ENCODE peak calls at places on chromosomes 13 and 19, in four cellular contexts. One of them, this sample, is unnamed.

GRCh38 chr19:3132971-3133792 is 2.7 kb upstream of the GNA15 start:
- DNase-seq in tibial artery: peak
- DNase-seq in choroid plexus epithelial cell: peak
- DNase-seq in foreskin fibroblast: peak
- DNase-seq in this sample: peak

GRCh38 chr19:1279782-1280341 is 4.5 kb downstream of the FAM174C start:
- DNase-seq in tibial artery: peak
- DNase-seq in choroid plexus epithelial cell: peak
- DNase-seq in foreskin fibroblast: peak
- DNase-seq in this sample: peak

GRCh38 chr13:27296496-27296895 is 25.9 kb downstream of the RASL11A start:
- DNase-seq in tibial artery: no peak
- DNase-seq in choroid plexus epithelial cell: peak
- DNase-seq in foreskin fibroblast: no peak
- DNase-seq in this sample: no peak

GRCh38 chr13:43961909-43962308 is 82.2 kb downstream of the LACC1 start:
- DNase-seq in tibial artery: no peak
- DNase-seq in choroid plexus epithelial cell: no peak
- DNase-seq in foreskin fibroblast: no peak
- DNase-seq in this sample: no peak

GRCh38 chr19:38059897-38060296 is 152.9 kb downstream of the SIPA1L3 start:
- DNase-seq in tibial artery: no peak
- DNase-seq in choroid plexus epithelial cell: peak
- DNase-seq in foreskin fibroblast: no peak
- DNase-seq in this sample: peak

GRCh38 chr13:53068841-53069520 is 40.4 kb downstream of the OLFM4 start:
- DNase-seq in tibial artery: no peak
- DNase-seq in choroid plexus epithelial cell: no peak
- DNase-seq in foreskin fibroblast: no peak
- DNase-seq in this sample: no peak

GRCh38 chr13:30569901-30570576 is 47.7 kb upstream of the USPL1 start:
- DNase-seq in tibial artery: peak
- DNase-seq in choroid plexus epithelial cell: peak
- DNase-seq in foreskin fibroblast: peak
- DNase-seq in this sample: peak

GRCh38 chr19:610801-611505 is 21.3 kb downstream of the HCN2 start:
- DNase-seq in tibial artery: no peak
- DNase-seq in choroid plexus epithelial cell: peak
- DNase-seq in foreskin fibroblast: peak
- DNase-seq in this sample: peak

GRCh38 chr13:31045621-31046081 is 113.2 kb downstream of the TEX26 start:
- DNase-seq in tibial artery: peak
- DNase-seq in choroid plexus epithelial cell: peak
- DNase-seq in foreskin fibroblast: peak
- DNase-seq in this sample: peak

GRCh38 chr13:74210693-74211393 is 76.6 kb upstream of the KLF12 start:
- DNase-seq in tibial artery: peak
- DNase-seq in choroid plexus epithelial cell: peak
- DNase-seq in foreskin fibroblast: peak
- DNase-seq in this sample: peak

GRCh38 chr19:34241513-34242337 is 12.6 kb upstream of the GARRE1 start:
- DNase-seq in tibial artery: no peak
- DNase-seq in choroid plexus epithelial cell: peak
- DNase-seq in foreskin fibroblast: no peak
- DNase-seq in this sample: no peak

GRCh38 chr13:93230466-93230865 is 3.9 kb downstream of the GPC6 start:
- DNase-seq in tibial artery: no peak
- DNase-seq in choroid plexus epithelial cell: peak
- DNase-seq in foreskin fibroblast: peak
- DNase-seq in this sample: peak

GRCh38 chr13:95677564-95678386 is 836 bp downstream of the DNAJC3 start:
- DNase-seq in tibial artery: peak
- DNase-seq in choroid plexus epithelial cell: peak
- DNase-seq in foreskin fibroblast: peak
- DNase-seq in this sample: peak

GRCh38 chr19:18437481-18438330 is at the start of gene ISYNA1:
- DNase-seq in tibial artery: no peak
- DNase-seq in choroid plexus epithelial cell: peak
- DNase-seq in foreskin fibroblast: no peak
- DNase-seq in this sample: peak

GRCh38 chr19:32558607-32559228 is 22.3 kb upstream of the PDCD5 start:
- DNase-seq in tibial artery: no peak
- DNase-seq in choroid plexus epithelial cell: no peak
- DNase-seq in foreskin fibroblast: no peak
- DNase-seq in this sample: no peak

GRCh38 chr19:46856062-46857022 is 4.5 kb upstream of the ARHGAP35 start:
- DNase-seq in tibial artery: peak
- DNase-seq in choroid plexus epithelial cell: peak
- DNase-seq in foreskin fibroblast: peak
- DNase-seq in this sample: peak

GRCh38 chr19:728011-728410 is 19.3 kb downstream of the PALM start:
- DNase-seq in tibial artery: no peak
- DNase-seq in choroid plexus epithelial cell: no peak
- DNase-seq in foreskin fibroblast: no peak
- DNase-seq in this sample: peak

GRCh38 chr13:34294483-34295129 is 476.7 kb downstream of the RFC3 start:
- DNase-seq in tibial artery: no peak
- DNase-seq in choroid plexus epithelial cell: peak
- DNase-seq in foreskin fibroblast: no peak
- DNase-seq in this sample: peak

GRCh38 chr13:39461685-39462266 is 141.2 kb downstream of the LHFPL6 start:
- DNase-seq in tibial artery: no peak
- DNase-seq in choroid plexus epithelial cell: peak
- DNase-seq in foreskin fibroblast: no peak
- DNase-seq in this sample: no peak

GRCh38 chr19:41706741-41707501 is 1.5 kb upstream of the CEACAM5 start:
- DNase-seq in tibial artery: peak
- DNase-seq in choroid plexus epithelial cell: peak
- DNase-seq in foreskin fibroblast: no peak
- DNase-seq in this sample: peak

GRCh38 chr13:20400774-20401173 is 124.9 kb downstream of the CRYL1 start:
- DNase-seq in tibial artery: no peak
- DNase-seq in choroid plexus epithelial cell: peak
- DNase-seq in foreskin fibroblast: peak
- DNase-seq in this sample: peak

DNA sequence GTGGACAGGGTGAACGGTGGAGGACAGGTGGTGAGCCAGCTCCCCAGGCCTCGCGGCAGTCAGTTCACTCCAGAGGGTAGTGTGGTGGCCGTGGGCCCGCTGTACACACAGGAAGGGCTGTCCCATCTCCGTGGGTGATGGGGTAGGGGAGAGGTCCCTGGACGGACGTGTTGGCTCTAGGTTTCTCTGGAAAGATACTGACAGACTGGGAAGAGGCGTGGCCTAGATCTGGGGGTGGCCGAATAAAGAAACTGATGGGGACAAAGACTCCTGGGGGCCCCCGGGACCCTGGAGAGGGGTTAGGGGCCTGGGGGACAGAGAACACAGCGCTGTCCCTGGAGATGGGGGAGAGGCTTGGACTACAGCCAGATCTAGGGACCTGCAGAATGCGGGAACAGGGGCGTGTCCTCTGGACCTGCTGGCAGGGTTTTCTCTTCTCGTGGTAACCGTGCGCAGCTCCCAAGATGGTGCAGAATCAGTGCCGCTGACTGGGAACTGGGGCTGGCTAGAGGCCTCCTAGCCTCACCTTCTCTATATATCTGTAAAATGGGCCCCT is 4.0 kb upstream of the PRAM1 start:
- DNase-seq in tibial artery: no peak
- DNase-seq in choroid plexus epithelial cell: no peak
- DNase-seq in foreskin fibroblast: no peak
- DNase-seq in this sample: no peak
- TF ChIP-seq CTCF in tibial artery: no peak
- TF ChIP-seq CTCF in choroid plexus epithelial cell: no peak
- TF ChIP-seq CTCF in foreskin fibroblast: no peak
- TF ChIP-seq CTCF in this sample: no peak

GRCh38 chr19:11480927-11481776 is at the start of gene ELAVL3:
- DNase-seq in tibial artery: no peak
- DNase-seq in choroid plexus epithelial cell: no peak
- DNase-seq in foreskin fibroblast: no peak
- DNase-seq in this sample: no peak
- H3K4me3 ChIP-seq in tibial artery: peak
- H3K4me3 ChIP-seq in choroid plexus epithelial cell: no peak
- H3K4me3 ChIP-seq in foreskin fibroblast: no peak
- H3K4me3 ChIP-seq in this sample: no peak

GRCh38 chr13:54194233-54195024 is 1165.8 kb downstream of the OLFM4 start:
- DNase-seq in tibial artery: no peak
- DNase-seq in choroid plexus epithelial cell: no peak
- DNase-seq in foreskin fibroblast: no peak
- DNase-seq in this sample: no peak

GRCh38 chr13:54198911-54199310 is 1170.3 kb downstream of the OLFM4 start:
- DNase-seq in tibial artery: no peak
- DNase-seq in choroid plexus epithelial cell: no peak
- DNase-seq in foreskin fibroblast: no peak
- DNase-seq in this sample: no peak

DNA sequence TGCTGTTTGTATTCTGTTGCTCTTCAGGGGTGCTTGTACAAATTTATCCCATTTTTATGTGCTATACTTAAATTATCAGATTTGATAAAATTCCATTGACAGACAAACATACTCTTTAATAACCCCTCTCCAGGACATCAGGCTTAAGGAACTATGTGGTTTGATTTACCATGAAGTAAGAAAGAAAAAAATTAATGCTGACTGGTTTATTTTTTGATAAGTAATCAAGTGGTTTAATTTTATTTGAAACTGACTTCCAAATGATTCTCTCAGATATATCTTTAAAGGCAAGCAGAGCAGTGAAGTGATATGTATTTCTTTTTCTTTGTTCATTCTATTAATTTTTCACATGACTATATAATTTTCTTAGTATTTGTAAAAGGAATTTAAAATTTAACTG is 1168.1 kb downstream of the OLFM4 start:
- DNase-seq in tibial artery: no peak
- DNase-seq in choroid plexus epithelial cell: no peak
- DNase-seq in foreskin fibroblast: no peak
- DNase-seq in this sample: no peak
- TF ChIP-seq CTCF in tibial artery: no peak
- TF ChIP-seq CTCF in choroid plexus epithelial cell: no peak
- TF ChIP-seq CTCF in foreskin fibroblast: no peak
- TF ChIP-seq CTCF in this sample: no peak

DNA sequence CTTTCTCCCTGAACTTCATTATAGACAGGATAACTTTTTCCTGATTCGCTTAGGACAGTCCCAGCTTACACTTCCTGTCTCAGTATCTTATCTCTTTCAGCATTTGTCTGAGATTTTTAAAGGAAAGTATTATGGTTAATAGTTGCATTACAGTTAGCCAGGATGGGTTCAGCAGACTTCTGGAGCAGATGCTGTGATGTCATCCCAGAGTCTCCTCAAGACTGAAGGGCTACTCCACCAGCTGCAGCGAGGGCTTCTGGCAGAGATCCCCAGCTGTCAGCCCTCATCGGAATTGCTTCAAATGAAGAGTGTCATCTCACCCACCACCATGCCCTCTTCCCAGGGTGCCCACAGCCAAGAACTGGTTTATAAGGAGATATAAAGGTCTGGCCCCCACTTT is 84.3 kb downstream of the FAM216B start:
- DNase-seq in tibial artery: no peak
- DNase-seq in choroid plexus epithelial cell: peak
- DNase-seq in foreskin fibroblast: no peak
- DNase-seq in this sample: no peak
- H3K4me3 ChIP-seq in tibial artery: no peak
- H3K4me3 ChIP-seq in choroid plexus epithelial cell: peak
- H3K4me3 ChIP-seq in foreskin fibroblast: no peak
- H3K4me3 ChIP-seq in this sample: no peak

DNA sequence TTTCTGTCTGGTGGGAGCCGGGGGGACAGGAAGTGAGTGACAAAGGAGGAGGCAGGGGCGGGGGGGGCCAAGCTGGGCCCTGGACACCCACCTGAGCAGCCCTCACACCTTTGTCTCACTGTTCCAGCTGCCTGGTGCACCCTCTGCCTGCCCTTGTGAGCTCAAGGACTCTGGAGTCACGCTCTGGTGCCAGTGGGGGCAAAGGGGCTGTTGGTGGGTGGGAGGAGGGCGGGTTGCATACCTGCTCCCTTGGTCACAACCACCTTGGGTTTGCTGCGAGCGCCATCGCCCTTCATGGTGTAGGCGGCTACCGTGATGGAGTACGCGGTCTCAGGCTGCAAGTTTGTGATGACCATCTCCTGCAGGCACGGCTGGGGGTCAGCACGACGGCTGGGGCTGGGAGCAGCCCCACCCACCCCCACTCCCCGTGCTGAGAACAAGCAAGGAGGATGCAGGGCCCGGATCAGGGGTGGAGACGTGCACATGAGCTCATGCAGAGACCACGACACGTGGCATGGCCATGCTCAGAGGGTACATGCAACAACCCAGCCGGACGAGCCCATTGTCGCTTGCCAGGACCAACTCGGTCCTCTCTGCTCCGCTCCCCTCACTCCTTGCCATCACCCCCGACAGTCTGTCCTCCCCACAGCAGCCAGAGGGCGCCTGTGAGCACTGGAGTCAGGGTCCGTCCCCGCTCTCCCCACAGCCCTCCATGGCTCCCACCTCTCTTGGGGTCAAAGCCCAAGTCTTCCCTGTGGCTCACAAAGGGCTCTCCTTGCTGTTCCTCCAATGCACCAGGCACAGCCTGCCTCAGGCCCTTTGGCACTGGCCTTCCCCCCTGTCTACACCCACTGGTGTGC is 114.9 kb downstream of the PTPRS start:
- DNase-seq in tibial artery: no peak
- DNase-seq in choroid plexus epithelial cell: peak
- DNase-seq in foreskin fibroblast: no peak
- DNase-seq in this sample: no peak
- TF ChIP-seq CTCF in tibial artery: peak
- TF ChIP-seq CTCF in choroid plexus epithelial cell: peak
- TF ChIP-seq CTCF in foreskin fibroblast: peak
- TF ChIP-seq CTCF in this sample: peak

GRCh38 chr19:6956573-6956972 is 64.7 kb downstream of the MBD3L2B start:
- DNase-seq in tibial artery: no peak
- DNase-seq in choroid plexus epithelial cell: no peak
- DNase-seq in foreskin fibroblast: no peak
- DNase-seq in this sample: no peak
- H3K4me3 ChIP-seq in tibial artery: no peak
- H3K4me3 ChIP-seq in choroid plexus epithelial cell: no peak
- H3K4me3 ChIP-seq in foreskin fibroblast: no peak
- H3K4me3 ChIP-seq in this sample: no peak

This sample was measured in fibroblast of pulmonary artery.